ENCODE peak calls at places on chromosomes 3 and 15, in seven cellular contexts. D is A549, B is astrocyte, L is kidney epithelial cell, J is retinal pigment epithelial cell, R is neural progenitor cell, Z is cardiac muscle cell. Y is an unnamed sample.

GRCh38 chr3:97864-98263 is 98.7 kb upstream of the CHL1 start:
- DNase-seq in B (no peak), J (no peak), L (no peak), R (no peak), D (no peak), Z (no peak), Y (no peak)

GRCh38 chr3:157529751-157530150 is 26.5 kb upstream of the VEPH1 start:
- DNase-seq in D (no peak), J (no peak), Z (no peak), R (no peak), L (no peak), B (no peak), Y (no peak)

GRCh38 chr15:69793783-69794451 is 303.8 kb downstream of the TLE3 start:
- DNase-seq in B (no peak), D (no peak), Z (no peak), L (no peak), J (no peak), R (no peak), Y (no peak)

GRCh38 chr3:95721938-95722337 is 1092.5 kb upstream of the EPHA6 start:
- DNase-seq in L (peak; percentile 10), R (no peak), Z (no peak), J (no peak), D (no peak), B (no peak), Y (no peak)

GRCh38 chr3:194043516-194043915 is 92.4 kb upstream of the HES1 start:
- DNase-seq in L (peak; percentile 70), R (no peak), Z (peak; percentile 52), D (no peak), J (no peak), B (peak; percentile 86), Y (peak; percentile 49)

GRCh38 chr3:113249111-113249510 is 37.8 kb downstream of the BOC start:
- DNase-seq in Z (peak; percentile 67), B (peak; percentile 92), L (no peak), D (peak; percentile 8), R (no peak), J (no peak), Y (peak; percentile 76)

GRCh38 chr3:116863842-116864626 is 154.5 kb downstream of the TUSC7 start:
- DNase-seq in D (peak; percentile 51), L (peak; percentile 14), B (peak; percentile 34), R (peak; percentile 77), Z (peak; percentile 62), J (peak; percentile 26), Y (peak; percentile 65)

GRCh38 chr3:9715127-9715526 is 11.5 kb downstream of the CPNE9 start:
- DNase-seq in R (peak; percentile 80), J (no peak), B (no peak), D (no peak), Z (no peak), L (no peak), Y (no peak)

GRCh38 chr15:98155356-98155755 is 194.9 kb downstream of the ARRDC4 start:
- DNase-seq in L (no peak), D (no peak), J (no peak), Z (no peak), B (peak; percentile 41), R (no peak), Y (no peak)

GRCh38 chr3:141174683-141175082 is 56.9 kb upstream of the PXYLP1 start:
- DNase-seq in B (no peak), J (no peak), Z (no peak), L (no peak), D (no peak), R (no peak), Y (no peak)

GRCh38 chr3:185439745-185440466 is 58.9 kb downstream of the TMEM41A start:
- DNase-seq in J (no peak), B (no peak), L (no peak), R (no peak), D (no peak), Z (no peak), Y (no peak)

GRCh38 chr3:75042941-75043340 is 428.5 kb upstream of the CNTN3 start:
- DNase-seq in Z (no peak), D (no peak), L (no peak), B (no peak), J (no peak), R (peak; percentile 12), Y (no peak)

GRCh38 chr3:150240891-150241290 is 167.2 kb upstream of the TSC22D2 start:
- DNase-seq in J (no peak), R (no peak), D (no peak), Z (no peak), B (no peak), L (no peak), Y (no peak)
- TF ChIP-seq CTCF in J (no peak), R (no peak), D (no peak), Z (no peak), B (no peak), L (no peak), Y (no peak)

DNA sequence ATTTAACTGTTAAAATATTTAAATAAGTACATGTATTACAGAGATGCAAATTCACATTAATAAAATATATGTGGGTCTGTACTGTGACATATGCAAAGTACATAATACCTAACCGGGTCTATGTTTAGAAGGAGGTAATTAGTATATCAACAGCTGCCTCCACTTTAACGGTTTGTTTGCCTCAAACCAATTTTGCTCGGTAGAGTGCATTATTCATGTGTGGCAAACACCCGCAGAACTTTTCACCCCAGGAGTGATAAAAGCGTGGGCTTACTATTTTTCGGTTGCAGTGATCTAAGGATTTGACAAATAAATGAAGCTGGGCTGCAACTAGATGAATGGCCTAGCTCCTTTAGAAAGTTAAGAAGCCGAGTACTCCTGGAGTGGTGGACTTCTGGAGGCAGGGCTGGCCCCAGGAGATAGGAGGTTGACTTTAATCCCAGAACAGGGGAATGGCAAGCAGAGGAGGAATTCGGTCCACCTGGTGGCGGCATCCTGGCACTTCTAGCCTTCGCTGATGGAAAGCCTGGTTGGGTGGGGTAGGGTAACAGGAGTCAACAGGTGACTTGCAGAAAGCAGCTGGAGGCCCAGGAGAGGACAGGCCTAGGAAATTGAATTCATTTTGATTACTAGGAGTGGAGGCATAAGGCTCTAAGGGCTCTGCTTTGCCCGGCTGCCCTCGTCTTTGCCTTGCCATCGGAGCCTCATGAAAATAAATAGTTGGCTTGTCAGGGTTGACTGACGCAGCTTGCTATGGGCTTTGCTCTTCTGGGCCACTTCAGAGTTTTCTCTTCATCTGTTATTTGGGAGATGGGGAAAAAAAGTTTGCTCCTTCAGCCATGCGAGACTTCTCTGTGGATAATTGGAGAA is 2.4 kb downstream of the SLCO3A1 start:
- DNase-seq in B (no peak), Z (no peak), J (no peak), R (peak; percentile 68), D (peak; percentile 64), L (no peak), Y (no peak)
- H3K4me3 ChIP-seq in B (no peak overlapping the region), Z (peak overlapping the region; percentile 57), J (no peak overlapping the region), R (no peak overlapping the region), D (no peak overlapping the region), L (no peak overlapping the region), Y (no peak overlapping the region)

GRCh38 chr3:183447206-183448001 is 19.0 kb upstream of the MCF2L2 start:
- DNase-seq in R (peak; percentile 96), B (peak; percentile 68), L (peak; percentile 78), D (peak; percentile 89), Z (peak; percentile 89), J (peak; percentile 46), Y (peak; percentile 85)
- TF ChIP-seq CTCF in R (peak; percentile 21), B (no peak), L (no peak), D (no peak), Z (no peak), J (peak; percentile 6), Y (no peak)

GRCh38 chr3:35215525-35216500 is 423.5 kb upstream of the ARPP21 start:
- DNase-seq in Z (no peak), B (no peak), L (no peak), J (no peak), R (no peak), D (no peak), Y (no peak)
- H3K4me3 ChIP-seq in Z (no peak overlapping the region), B (no peak overlapping the region), L (no peak overlapping the region), J (no peak overlapping the region), R (no peak overlapping the region), D (no peak overlapping the region), Y (no peak overlapping the region)

Y was measured in fibroblast of pulmonary artery.